ENCODE peak calls at places on chromosomes 13 and 19, in eight cellular contexts. Y is uterus, T is progenitor cell of endocrine pancreas, X is AG04450, V is BE2C, Z is astrocyte of the spinal cord, S is WTC11, G is AG04449. B is an unnamed sample.

GRCh38 chr19:5498817-5499535 is 43.8 kb downstream of the ZNRF4 start:
- DNase-seq in Z (no peak), V (no peak), X (no peak), S (peak; percentile 76), G (no peak), Y (no peak), T (no peak), B (no peak)

GRCh38 chr13:109336730-109337129 is 449.7 kb downstream of the IRS2 start:
- DNase-seq in G (peak; percentile 74), Z (peak; percentile 74), T (no peak), Y (no peak), S (no peak), X (no peak), V (no peak), B (no peak)

GRCh38 chr13:61779456-61779855 is 363.8 kb upstream of the PCDH20 start:
- DNase-seq in Y (no peak), T (no peak), S (no peak), V (no peak), X (no peak), G (no peak), Z (no peak), B (no peak)

GRCh38 chr19:46932346-46932745 is 71.5 kb downstream of the ARHGAP35 start:
- DNase-seq in V (no peak), G (no peak), X (no peak), T (no peak), S (no peak), Z (no peak), Y (no peak), B (no peak)

GRCh38 chr19:49646586-49646985 is 4.6 kb downstream of the SCAF1 start:
- DNase-seq in X (no peak), Z (no peak), Y (no peak), G (no peak), V (no peak), S (no peak), T (no peak), B (no peak)

GRCh38 chr19:507286-508203 is at the start of gene TPGS1:
- DNase-seq in T (peak; percentile 55), X (peak; percentile 100), S (peak; percentile 93), V (peak; percentile 93), Y (peak; percentile 60), Z (peak; percentile 75), G (no peak), B (peak; percentile 89)

GRCh38 chr13:39035204-39035603 is 2.7 kb downstream of the PROSER1 start:
- DNase-seq in G (no peak), X (no peak), Y (no peak), Z (no peak), T (no peak), S (no peak), V (no peak), B (no peak)

GRCh38 chr13:39605677-39606320 is 2.8 kb upstream of the LHFPL6 start:
- DNase-seq in T (no peak), G (no peak), Y (no peak), V (no peak), Z (no peak), X (no peak), S (no peak), B (no peak)

GRCh38 chr19:38433268-38433733 is at the start of gene RYR1:
- DNase-seq in Y (no peak), S (peak; percentile 97), V (peak; percentile 66), G (no peak), T (no peak), X (no peak), Z (no peak), B (peak; percentile 82)

GRCh38 chr13:44758595-44759221 is 182.6 kb upstream of the TSC22D1 start:
- DNase-seq in V (no peak), Z (peak; percentile 97), T (no peak), G (peak; percentile 87), Y (no peak), X (peak; percentile 87), S (no peak), B (no peak)

GRCh38 chr19:45030825-45031224 is 8.0 kb upstream of the CLASRP start:
- DNase-seq in X (no peak), T (no peak), Y (no peak), G (no peak), S (no peak), V (no peak), Z (no peak), B (no peak)

GRCh38 chr13:39916330-39916729 is 260.9 kb downstream of the COG6 start:
- DNase-seq in Z (no peak), G (no peak), V (no peak), S (no peak), T (no peak), Y (no peak), X (no peak), B (no peak)

GRCh38 chr13:25249001-25249543 is 38.2 kb downstream of the MTMR6 start:
- DNase-seq in S (peak; percentile 23), T (no peak), V (no peak), Z (peak; percentile 49), X (no peak), Y (no peak), G (no peak), B (peak; percentile 24)

GRCh38 chr19:55405638-55406037 is 1.9 kb downstream of the UBE2S start:
- DNase-seq in G (no peak), Y (no peak), T (no peak), V (no peak), X (no peak), Z (no peak), S (no peak), B (no peak)

GRCh38 chr13:107937841-107938240 is 277.5 kb downstream of the LIG4 start:
- DNase-seq in V (no peak), T (no peak), G (no peak), Z (no peak), X (no peak), S (no peak), Y (no peak), B (no peak)

GRCh38 chr13:50107205-50107604 is 92.0 kb downstream of the KCNRG start:
- DNase-seq in G (no peak), T (no peak), S (no peak), Y (no peak), V (no peak), X (no peak), Z (no peak), B (no peak)

GRCh38 chr19:1037553-1038115 is 2.3 kb upstream of the ABCA7 start:
- DNase-seq in Y (no peak), Z (no peak), T (no peak), V (peak; percentile 13), G (no peak), X (no peak), S (no peak), B (no peak)

GRCh38 chr19:48969276-48970138 is 4.4 kb downstream of the FTL start:
- DNase-seq in X (no peak), V (peak; percentile 93), G (no peak), S (no peak), Y (no peak), T (no peak), Z (no peak), B (no peak)

GRCh38 chr19:4403005-4403761 is 743 bp downstream of the CHAF1A start:
- DNase-seq in T (no peak), Z (no peak), V (no peak), Y (no peak), X (no peak), G (no peak), S (no peak), B (no peak)

GRCh38 chr19:24069907-24070657 is 16.9 kb upstream of the ZNF254 start:
- DNase-seq in S (no peak), T (no peak), G (no peak), Y (no peak), X (no peak), Z (peak; percentile 10), V (no peak), B (no peak)

GRCh38 chr19:24074720-24075119 is 12.3 kb upstream of the ZNF254 start:
- DNase-seq in T (no peak), V (no peak), S (no peak), Z (peak; percentile 30), X (no peak), G (no peak), Y (no peak), B (no peak)

GRCh38 chr19:24073807-24074206 is 13.2 kb upstream of the ZNF254 start:
- DNase-seq in T (no peak), Z (no peak), G (no peak), V (no peak), S (no peak), X (no peak), Y (no peak), B (no peak)

GRCh38 chr19:24072720-24073119 is 14.3 kb upstream of the ZNF254 start:
- DNase-seq in X (no peak), G (no peak), S (no peak), Y (no peak), V (no peak), T (no peak), Z (no peak), B (no peak)

GRCh38 chr19:24071078-24071477 is 15.9 kb upstream of the ZNF254 start:
- DNase-seq in T (no peak), G (no peak), X (no peak), V (no peak), Y (no peak), Z (no peak), S (no peak), B (no peak)
- TF ChIP-seq CTCF in T (no peak), G (no peak), X (no peak), V (no peak), Y (no peak), Z (no peak), S (no peak), B (no peak)

GRCh38 chr13:110806636-110807035 is 93.1 kb downstream of the ING1 start:
- DNase-seq in X (no peak), G (no peak), Y (no peak), Z (no peak), T (no peak), S (no peak), V (no peak), B (no peak)

GRCh38 chr13:110797230-110797877 is 83.9 kb downstream of the ING1 start:
- DNase-seq in T (no peak), S (no peak), X (no peak), Y (no peak), Z (no peak), G (no peak), V (no peak), B (no peak)

GRCh38 chr13:110798595-110798994 is 85.1 kb downstream of the ING1 start:
- DNase-seq in T (no peak), V (no peak), S (no peak), Z (no peak), X (no peak), Y (no peak), G (no peak), B (no peak)

GRCh38 chr13:110799246-110800236 is 86.0 kb downstream of the ING1 start:
- DNase-seq in S (no peak), V (no peak), T (no peak), Z (peak; percentile 66), Y (peak; percentile 78), G (peak; percentile 45), X (peak; percentile 86), B (no peak)

GRCh38 chr13:110801044-110801443 is 87.5 kb downstream of the ING1 start:
- DNase-seq in G (no peak), S (no peak), Y (no peak), X (no peak), T (no peak), Z (no peak), V (no peak), B (no peak)
- TF ChIP-seq CTCF in G (no peak), S (no peak), Y (no peak), X (no peak), T (no peak), Z (no peak), V (no peak), B (no peak)

GRCh38 chr13:87954116-87954515 is 282.9 kb downstream of the SLITRK5 start:
- DNase-seq in Y (no peak), V (no peak), T (no peak), S (no peak), G (no peak), X (no peak), Z (no peak), B (no peak)
- TF ChIP-seq CTCF in Y (no peak), V (no peak), T (no peak), S (no peak), G (no peak), X (no peak), Z (no peak), B (no peak)

GRCh38 chr19:42199440-42200115 is 17.9 kb downstream of the DEDD2 start:
- DNase-seq in S (peak; percentile 54), X (no peak), Z (no peak), G (no peak), V (no peak), Y (no peak), T (no peak), B (peak; percentile 85)
- TF ChIP-seq CTCF in S (no peak), X (no peak), Z (no peak), G (no peak), V (no peak), Y (no peak), T (no peak), B (peak; percentile 28)